ENCODE peak calls at places on chromosomes 5 and 9, in four cellular contexts. P, Y, T and B are unnamed samples.

GRCh38 chr5:74356009-74356695 is 284.4 kb downstream of the ENC1 start:
- DNase-seq in P (no peak), Y (no peak), T (no peak), B (peak; percentile 41)

GRCh38 chr5:163815240-163815791 is 309.9 kb downstream of the MAT2B start:
- DNase-seq in P (no peak), Y (peak; percentile 9), T (no peak), B (no peak)

GRCh38 chr9:8492679-8493078 is 693.1 kb upstream of the DMAC1 start:
- DNase-seq in P (no peak), Y (no peak), T (no peak), B (no peak)

GRCh38 chr5:113448224-113448623 is 13.4 kb upstream of the TSSK1B start:
- DNase-seq in P (no peak), Y (no peak), T (no peak), B (no peak)

GRCh38 chr5:179793470-179794139 is at the start of gene LTC4S:
- DNase-seq in P (peak; percentile 79), Y (peak; percentile 27), T (peak; percentile 85), B (peak; percentile 82)

GRCh38 chr9:26470287-26470686 is 422.3 kb downstream of the CAAP1 start:
- DNase-seq in P (no peak), Y (no peak), T (no peak), B (no peak)

GRCh38 chr9:133824802-133825186 is 86.6 kb upstream of the SARDH start:
- DNase-seq in P (no peak), Y (no peak), T (no peak), B (no peak)

GRCh38 chr5:159814810-159815585 is 101.3 kb upstream of the ADRA1B start:
- DNase-seq in P (no peak), Y (peak; percentile 21), T (no peak), B (no peak)

GRCh38 chr9:132584616-132585560 is 2.5 kb downstream of the BARHL1 start:
- DNase-seq in P (no peak), Y (peak; percentile 33), T (no peak), B (no peak)

GRCh38 chr5:73702951-73703350 is 77.0 kb downstream of the ARHGEF28 start:
- DNase-seq in P (no peak), Y (no peak), T (no peak), B (no peak)

GRCh38 chr9:112097712-112098688 is 77.1 kb downstream of the SUSD1 start:
- DNase-seq in P (peak; percentile 60), Y (peak; percentile 77), T (no peak), B (peak; percentile 31)

GRCh38 chr5:1727571-1727970 is 72.1 kb downstream of the MRPL36 start:
- DNase-seq in P (no peak), Y (no peak), T (no peak), B (no peak)

GRCh38 chr9:132141364-132141947 is 20.4 kb upstream of the NTNG2 start:
- DNase-seq in P (no peak), Y (no peak), T (no peak), B (peak; percentile 30)

GRCh38 chr5:150561571-150562295 is 53.8 kb downstream of the NDST1 start:
- DNase-seq in P (no peak), Y (no peak), T (no peak), B (no peak)

GRCh38 chr5:116881921-116882531 is 307.4 kb upstream of the SEMA6A start:
- DNase-seq in P (no peak), Y (no peak), T (no peak), B (peak; percentile 53)

GRCh38 chr5:132301341-132302274 is 7.4 kb downstream of the SLC22A4 start:
- DNase-seq in P (no peak), Y (no peak), T (peak; percentile 35), B (no peak)

GRCh38 chr9:117034862-117035261 is 347.8 kb downstream of the TRIM32 start:
- DNase-seq in P (no peak), Y (peak; percentile 2), T (no peak), B (no peak)

GRCh38 chr9:95197692-95198271 is 119.7 kb downstream of the FANCC start:
- DNase-seq in P (no peak), Y (peak; percentile 18), T (peak; percentile 24), B (peak; percentile 64)

GRCh38 chr9:119533509-119533908 is 164.3 kb upstream of the BRINP1 start:
- DNase-seq in P (no peak), Y (no peak), T (no peak), B (no peak)

GRCh38 chr5:173881811-173882575 is 6.2 kb upstream of the CPEB4 start:
- DNase-seq in P (no peak), Y (peak; percentile 20), T (no peak), B (no peak)

GRCh38 chr9:121637441-121638222 is 13.8 kb upstream of the DAB2IP start:
- DNase-seq in P (peak; percentile 72), Y (peak; percentile 50), T (no peak), B (peak; percentile 27)

GRCh38 chr5:137838976-137839375 is 28.7 kb upstream of the MYOT start:
- DNase-seq in P (no peak), Y (no peak), T (no peak), B (no peak)

GRCh38 chr5:141992349-141992963 is 20.4 kb downstream of the GNPDA1 start:
- DNase-seq in P (peak; percentile 78), Y (peak; percentile 62), T (peak; percentile 70), B (peak; percentile 82)

GRCh38 chr5:7745882-7746735 is 104.8 kb downstream of the CFAP90 start:
- DNase-seq in P (peak; percentile 80), Y (peak; percentile 59), T (peak; percentile 47), B (peak; percentile 73)

GRCh38 chr9:110980261-110980660 is 58.0 kb downstream of the LPAR1 start:
- DNase-seq in P (no peak), Y (no peak), T (no peak), B (no peak)

GRCh38 chr9:7243838-7244237 is 486.1 kb downstream of the KDM4C start:
- DNase-seq in P (no peak), Y (no peak), T (no peak), B (no peak)

GRCh38 chr5:124111886-124112285 is 599.9 kb downstream of the CSNK1G3 start:
- DNase-seq in P (no peak), Y (peak; percentile 11), T (no peak), B (no peak)

GRCh38 chr5:40781843-40782409 is 16.2 kb downstream of the PRKAA1 start:
- DNase-seq in P (no peak), Y (peak; percentile 77), T (no peak), B (peak; percentile 41)

GRCh38 chr9:89367726-89368437 is 49.6 kb downstream of the SECISBP2 start:
- DNase-seq in P (no peak), Y (no peak), T (no peak), B (no peak)

GRCh38 chr5:35205186-35205585 is 25.1 kb downstream of the PRLR start:
- DNase-seq in P (no peak), Y (no peak), T (no peak), B (no peak)

GRCh38 chr5:120151825-120152224 is 312.3 kb upstream of the PRR16 start:
- DNase-seq in P (no peak), Y (no peak), T (no peak), B (no peak)

GRCh38 chr9:123073441-123073840 is 40.0 kb downstream of the GPR21 start:
- DNase-seq in P (no peak), Y (no peak), T (no peak), B (no peak)

GRCh38 chr9:110606179-110606578 is 26.6 kb upstream of the SVEP1 start:
- DNase-seq in P (no peak), Y (peak; percentile 63), T (no peak), B (no peak)

GRCh38 chr9:126625329-126626116 is 11.8 kb downstream of the LMX1B start:
- DNase-seq in P (no peak), Y (no peak), T (no peak), B (no peak)
- H3K4me3 ChIP-seq in P (no peak overlapping the region), Y (no peak overlapping the region), T (peak overlapping the region; percentile 44), B (no peak overlapping the region)

DNA sequence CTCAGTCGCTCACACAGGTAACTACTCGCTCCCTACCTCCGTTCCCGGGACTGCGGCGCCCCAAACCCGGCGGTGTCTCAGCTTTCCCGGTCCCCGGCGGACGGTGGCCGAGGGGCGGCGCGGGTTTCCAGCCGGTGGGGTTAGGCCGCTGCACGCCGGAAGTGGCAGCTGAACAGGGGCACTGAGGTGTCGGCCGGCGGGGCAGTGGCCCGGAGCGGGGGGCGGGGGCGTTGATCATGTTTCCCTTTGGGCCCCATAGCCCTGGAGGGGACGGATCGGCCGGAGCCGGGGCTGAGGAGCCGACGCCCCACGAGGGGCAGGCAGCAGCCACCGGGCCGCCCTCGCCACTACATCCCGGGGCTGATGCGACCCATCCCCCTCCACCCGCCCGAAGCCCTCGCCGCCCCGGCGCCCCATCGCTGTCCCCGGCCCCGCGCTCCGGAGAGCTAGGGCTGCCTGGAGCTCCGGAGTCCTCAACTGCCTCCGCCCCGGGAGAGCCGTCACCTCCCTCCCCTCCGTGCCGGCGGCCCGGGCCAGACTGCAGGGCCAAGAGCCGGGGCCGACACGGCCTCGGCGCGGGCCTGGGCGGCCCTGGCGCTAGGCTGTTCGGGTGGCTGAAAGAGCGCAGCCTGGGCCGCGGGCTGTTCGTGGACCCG is at the start of gene DCAF10:
- DNase-seq in P (peak; percentile 87), Y (peak; percentile 75), T (peak; percentile 71), B (peak; percentile 83)
- TF ChIP-seq POLR2A in P (peak; percentile 80), Y (peak; percentile 73), T (peak; percentile 42), B (peak; percentile 66)

GRCh38 chr9:10867194-10867593 is 254.4 kb upstream of the PTPRD start:
- DNase-seq in P (no peak), Y (no peak), T (no peak), B (no peak)
- H3K9me3 ChIP-seq in P (no peaks in the 10 kb centered on the region), Y (no peaks in the 10 kb centered on the region), T (no peaks in the 10 kb centered on the region), B (no peaks in the 10 kb centered on the region)

GRCh38 chr5:135324897-135325650 is 74.0 kb downstream of the MACROH2A1 start:
- DNase-seq in P (no peak), Y (no peak), T (no peak), B (no peak)
- H3K4me3 ChIP-seq in P (no peak overlapping the region), Y (no peak overlapping the region), T (no peak overlapping the region), B (no peak overlapping the region)

DNA sequence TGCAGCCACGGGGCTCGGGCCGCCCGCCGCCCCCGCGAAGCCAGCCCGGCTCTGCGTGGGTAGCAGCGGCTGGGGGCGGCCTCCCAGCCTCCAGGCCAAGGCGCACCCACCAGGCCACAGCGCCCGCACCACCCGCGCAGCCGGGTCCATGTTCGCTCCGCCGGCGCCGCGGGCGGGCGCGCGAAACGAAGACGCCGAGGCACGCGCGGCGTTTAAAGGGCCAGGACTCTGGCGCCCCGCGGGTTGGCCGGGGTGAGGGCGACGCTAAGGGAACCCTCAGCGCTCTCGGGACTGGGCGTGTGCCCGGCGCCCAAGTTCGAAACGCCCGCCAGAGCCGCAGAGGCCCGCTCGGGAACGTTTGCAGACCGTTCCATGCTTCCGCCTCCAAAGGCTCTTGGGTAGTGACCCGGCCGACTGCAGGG is at the start of gene PTGES2:
- DNase-seq in P (peak; percentile 75), Y (peak; percentile 78), T (peak; percentile 51), B (peak; percentile 88)
- TF ChIP-seq POLR2A in P (no peak), Y (no peak), T (no peak), B (peak; percentile 63)

GRCh38 chr9:137733429-137733828 is 114.6 kb downstream of the EHMT1 start:
- DNase-seq in P (no peak), Y (no peak), T (no peak), B (no peak)
- H3K9me3 ChIP-seq in P (no peaks in the 10 kb centered on the region), Y (peaks cover 6% of the 10 kb centered on the region), T (no peaks in the 10 kb centered on the region), B (no peaks in the 10 kb centered on the region)